ENCODE peak calls at places on chromosome 17, in six cellular contexts. P is omental fat pad; G is right atrium auricular region; Q is effector CD4-positive, alpha-beta T cell; K is AML-193; D is activated T-cell treated with anti-CD3 and anti-CD28 coated beads, Interleukin-2, amount 50 U/mL, for 48 hours. R is an unnamed sample.

GRCh38 chr17:8965394-8966168 is at the start of gene PIK3R5:
- DNase-seq in D (peak; percentile 91), P (no peak), G (no peak), Q (peak; percentile 72), K (peak; percentile 52), R (no peak)

GRCh38 chr17:62672957-62673356 is 45.5 kb downstream of the MRC2 start:
- DNase-seq in K (no peak), G (no peak), P (no peak), D (no peak), Q (no peak), R (no peak)

GRCh38 chr17:73566905-73567782 is 77.1 kb downstream of the SDK2 start:
- DNase-seq in K (no peak), P (no peak), Q (no peak), G (no peak), D (peak; percentile 58), R (no peak)

GRCh38 chr17:40986920-40987319 is 2.8 kb upstream of the KRT40 start:
- DNase-seq in Q (no peak), D (no peak), G (no peak), P (no peak), K (no peak), R (no peak)

GRCh38 chr17:32303861-32304288 is 38.1 kb downstream of the C17orf75 start:
- DNase-seq in Q (no peak), D (no peak), K (no peak), P (no peak), G (no peak), R (no peak)

GRCh38 chr17:40909351-40909750 is 24.3 kb upstream of the KRT20 start:
- DNase-seq in P (no peak), G (peak; percentile 90), Q (peak; percentile 54), K (peak; percentile 88), D (peak; percentile 74), R (peak; percentile 84)

GRCh38 chr17:5513610-5514009 is 27.2 kb downstream of the MIS12 start:
- DNase-seq in P (no peak), G (no peak), D (no peak), Q (no peak), K (no peak), R (no peak)

GRCh38 chr17:38599398-38599856 is 6.3 kb downstream of the SRCIN1 start:
- DNase-seq in K (no peak), Q (no peak), G (no peak), P (no peak), D (no peak), R (no peak)

GRCh38 chr17:44587339-44587738 is 30.1 kb downstream of the FZD2 start:
- DNase-seq in K (no peak), G (peak; percentile 88), Q (no peak), P (peak; percentile 24), D (no peak), R (peak; percentile 27)

GRCh38 chr17:42411905-42412679 is 11.0 kb downstream of the CAVIN1 start:
- DNase-seq in D (no peak), P (no peak), Q (no peak), K (no peak), G (no peak), R (no peak)

GRCh38 chr17:386145-386876 is 33.7 kb upstream of the RPH3AL start:
- DNase-seq in K (peak; percentile 16), Q (peak; percentile 48), P (peak; percentile 51), D (peak; percentile 87), G (peak; percentile 82), R (peak; percentile 90)

GRCh38 chr17:45893725-45894021 is 681 bp upstream of the MAPT start:
- DNase-seq in Q (no peak), K (no peak), G (no peak), D (no peak), P (no peak), R (no peak)

R was measured in ovary.